ENCODE peak calls at places on chromosomes 4 and X, in five cellular contexts. R, N, Y, T and F are unnamed samples.

GRCh38 chr4:2247128-2248043 is 5.5 kb upstream of the HAUS3 start:
- DNase-seq in R (peak), N (peak), Y (peak), T (peak), F (no peak)

GRCh38 chr4:114494257-114494803 is 104.3 kb upstream of the UGT8 start:
- DNase-seq in R (no peak), N (no peak), Y (no peak), T (no peak), F (no peak)

GRCh38 chrX:42673411-42673810 is 104.6 kb downstream of the PPP1R2C start:
- DNase-seq in R (no peak), N (no peak), Y (no peak), T (no peak), F (no peak)

GRCh38 chr4:141501931-141502330 is 134.5 kb upstream of the IL15 start:
- DNase-seq in R (no peak), N (no peak), Y (no peak), T (no peak), F (no peak)

GRCh38 chrX:41518127-41518840 is 71.1 kb downstream of the NYX start:
- DNase-seq in R (no peak), N (no peak), Y (no peak), T (no peak), F (no peak)

GRCh38 chrX:19990225-19990518 is 689 bp downstream of the BCLAF3 start:
- DNase-seq in R (no peak), N (no peak), Y (no peak), T (no peak), F (no peak)

GRCh38 chr4:76306882-76307669 is 543 bp downstream of the STBD1 start:
- DNase-seq in R (peak), N (peak), Y (peak), T (no peak), F (peak)

GRCh38 chrX:2967998-2968909 is 38.1 kb upstream of the ARSH start:
- DNase-seq in R (no peak), N (peak), Y (no peak), T (no peak), F (peak)

GRCh38 chr4:121554377-121554776 is 142.4 kb downstream of the ANXA5 start:
- DNase-seq in R (no peak), N (no peak), Y (no peak), T (no peak), F (peak)

GRCh38 chr4:110953898-110954297 is 331.0 kb upstream of the PITX2 start:
- DNase-seq in R (no peak), N (no peak), Y (no peak), T (no peak), F (no peak)

GRCh38 chr4:4182835-4183568 is 43.7 kb downstream of the OTOP1 start:
- DNase-seq in R (peak), N (peak), Y (no peak), T (no peak), F (no peak)

GRCh38 chr4:6619116-6619465 is 21.4 kb upstream of the MRFAP1 start:
- DNase-seq in R (no peak), N (no peak), Y (no peak), T (no peak), F (no peak)

GRCh38 chr4:131499139-131499873 is 1649.8 kb upstream of the PCDH10 start:
- DNase-seq in R (no peak), N (peak), Y (no peak), T (no peak), F (no peak)

GRCh38 chr4:174210952-174211490 is 72.4 kb downstream of the FBXO8 start:
- DNase-seq in R (no peak), N (no peak), Y (no peak), T (no peak), F (no peak)

GRCh38 chrX:7086384-7086783 is 61.1 kb upstream of the STS start:
- DNase-seq in R (no peak), N (no peak), Y (no peak), T (no peak), F (no peak)

GRCh38 chr4:160352637-160353036 is 1249.8 kb downstream of the RAPGEF2 start:
- DNase-seq in R (no peak), N (no peak), Y (no peak), T (no peak), F (no peak)

GRCh38 chr4:102525099-102525498 is 23.9 kb downstream of the NFKB1 start:
- DNase-seq in R (no peak), N (no peak), Y (no peak), T (no peak), F (no peak)

GRCh38 chrX:129720741-129721140 is 18.0 kb upstream of the XPNPEP2 start:
- DNase-seq in R (no peak), N (no peak), Y (no peak), T (no peak), F (no peak)

GRCh38 chrX:96837808-96838207 is 45.9 kb upstream of the RPA4 start:
- DNase-seq in R (no peak), N (no peak), Y (no peak), T (no peak), F (no peak)

DNA sequence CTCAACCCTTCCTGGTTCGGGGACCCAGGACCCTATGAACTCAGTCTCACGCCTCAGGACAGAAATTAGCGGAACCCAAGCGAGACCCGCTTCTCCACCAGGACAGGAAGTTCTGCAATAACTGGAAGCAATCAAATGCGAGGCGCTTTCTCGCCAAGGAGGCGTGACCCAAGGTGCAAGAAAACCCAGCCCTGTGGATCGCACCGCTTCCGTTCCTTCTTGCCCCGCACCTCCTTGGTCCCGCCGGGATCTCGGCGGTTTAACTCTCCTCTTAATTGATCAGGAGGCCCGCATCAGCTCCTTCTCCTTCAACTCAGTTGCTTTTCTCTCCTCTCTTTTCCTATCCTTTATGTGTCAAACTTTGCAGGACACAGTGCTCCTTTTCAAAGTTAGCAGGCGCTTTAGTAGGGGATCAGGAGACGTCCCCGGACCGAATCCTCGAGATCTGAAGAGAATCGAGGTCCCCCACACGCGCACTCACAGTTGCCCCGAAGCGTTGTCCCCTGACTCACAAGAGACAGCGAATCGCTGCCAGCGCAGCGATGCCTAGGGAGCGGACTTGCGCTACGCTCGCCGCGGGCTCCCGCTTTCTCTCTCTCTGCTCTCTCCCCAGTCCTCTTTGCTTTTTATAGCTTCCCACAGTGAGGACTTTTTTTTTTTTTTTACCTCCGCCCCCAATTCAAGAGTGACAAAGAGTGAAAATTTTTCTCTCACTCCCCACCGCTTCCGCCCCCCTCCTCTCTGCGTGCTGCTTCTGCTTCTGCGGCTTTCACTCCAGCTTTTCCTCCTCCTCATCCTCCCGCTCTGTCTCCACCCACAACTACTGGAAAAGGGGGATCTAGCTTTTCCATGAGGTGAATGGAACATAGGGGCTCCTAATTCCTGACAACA is at the start of gene DKK2:
- DNase-seq in R (peak), N (no peak), Y (peak), T (no peak), F (no peak)
- H3K4me3 ChIP-seq in R (peak), N (no peak), Y (peak), T (no peak), F (peak)

GRCh38 chrX:46588263-46588662 is 14.7 kb downstream of the CHST7 start:
- DNase-seq in R (no peak), N (no peak), Y (peak), T (peak), F (peak)
- H3K4me3 ChIP-seq in R (no peak), N (no peak), Y (no peak), T (peak), F (no peak)

GRCh38 chrX:48972214-48973164 is 845 bp upstream of the KCND1 start:
- DNase-seq in R (peak), N (peak), Y (peak), T (no peak), F (peak)
- H3K4me3 ChIP-seq in R (peak), N (no peak), Y (peak), T (no peak), F (peak)

GRCh38 chr4:158845166-158846041 is 76.6 kb downstream of the FNIP2 start:
- DNase-seq in R (peak), N (no peak), Y (no peak), T (no peak), F (no peak)
- H3K4me3 ChIP-seq in R (no peak), N (no peak), Y (no peak), T (no peak), F (no peak)

GRCh38 chrX:70168238-70169188 is 8.8 kb upstream of the DGAT2L6 start:
- DNase-seq in R (peak), N (peak), Y (peak), T (no peak), F (no peak)
- H3K4me3 ChIP-seq in R (no peak), N (peak), Y (no peak), T (no peak), F (no peak)